ENCODE peak calls at places on chromosome 10, in nine cellular contexts. One of them, this sample, is unnamed.
A peak's percentile ranks its signal among the peaks of the same experiment; 100 is the strongest.

GRCh38 chr10:49649294-49649693 is 30.2 kb upstream of the C10orf53 start:
- DNase-seq in A549: no peak
- DNase-seq in fibroblast of lung: no peak
- DNase-seq in WTC11: peak; percentile 59
- DNase-seq in choroid plexus epithelial cell: peak; percentile 64
- DNase-seq in esophagus squamous epithelium: no peak
- DNase-seq in MM.1S: no peak
- DNase-seq in hepatocyte: no peak
- DNase-seq in left ventricle myocardium inferior: no peak
- DNase-seq in this sample: peak; percentile 48

GRCh38 chr10:113030453-113030852 is 80.4 kb downstream of the TCF7L2 start:
- DNase-seq in A549: no peak
- DNase-seq in fibroblast of lung: no peak
- DNase-seq in WTC11: no peak
- DNase-seq in choroid plexus epithelial cell: peak; percentile 66
- DNase-seq in esophagus squamous epithelium: no peak
- DNase-seq in MM.1S: no peak
- DNase-seq in hepatocyte: peak; percentile 19
- DNase-seq in left ventricle myocardium inferior: no peak
- DNase-seq in this sample: no peak

GRCh38 chr10:88960854-88961253 is 8.3 kb upstream of the ACTA2 start:
- DNase-seq in A549: no peak
- DNase-seq in fibroblast of lung: no peak
- DNase-seq in WTC11: no peak
- DNase-seq in choroid plexus epithelial cell: no peak
- DNase-seq in esophagus squamous epithelium: no peak
- DNase-seq in MM.1S: no peak
- DNase-seq in hepatocyte: no peak
- DNase-seq in left ventricle myocardium inferior: no peak
- DNase-seq in this sample: no peak

GRCh38 chr10:100038561-100039071 is 28.9 kb upstream of the DNMBP start:
- DNase-seq in A549: no peak
- DNase-seq in fibroblast of lung: no peak
- DNase-seq in WTC11: no peak
- DNase-seq in choroid plexus epithelial cell: no peak
- DNase-seq in esophagus squamous epithelium: no peak
- DNase-seq in MM.1S: no peak
- DNase-seq in hepatocyte: peak; percentile 44
- DNase-seq in left ventricle myocardium inferior: no peak
- DNase-seq in this sample: no peak

GRCh38 chr10:76779163-76779820 is 858.3 kb downstream of the KCNMA1 start:
- DNase-seq in A549: no peak
- DNase-seq in fibroblast of lung: peak; percentile 11
- DNase-seq in WTC11: peak; percentile 17
- DNase-seq in choroid plexus epithelial cell: peak; percentile 44
- DNase-seq in esophagus squamous epithelium: no peak
- DNase-seq in MM.1S: no peak
- DNase-seq in hepatocyte: peak; percentile 40
- DNase-seq in left ventricle myocardium inferior: no peak
- DNase-seq in this sample: no peak

GRCh38 chr10:28036587-28036986 is 37.7 kb upstream of the ODAD2 start:
- DNase-seq in A549: no peak
- DNase-seq in fibroblast of lung: peak; percentile 39
- DNase-seq in WTC11: no peak
- DNase-seq in choroid plexus epithelial cell: peak; percentile 35
- DNase-seq in esophagus squamous epithelium: no peak
- DNase-seq in MM.1S: no peak
- DNase-seq in hepatocyte: no peak
- DNase-seq in left ventricle myocardium inferior: no peak
- DNase-seq in this sample: no peak

GRCh38 chr10:79358811-79359210 is 11.5 kb downstream of the PPIF start:
- DNase-seq in A549: no peak
- DNase-seq in fibroblast of lung: no peak
- DNase-seq in WTC11: no peak
- DNase-seq in choroid plexus epithelial cell: no peak
- DNase-seq in esophagus squamous epithelium: no peak
- DNase-seq in MM.1S: no peak
- DNase-seq in hepatocyte: peak; percentile 79
- DNase-seq in left ventricle myocardium inferior: no peak
- DNase-seq in this sample: no peak

GRCh38 chr10:1047937-1048336 is 982 bp downstream of the IDI1 start:
- DNase-seq in A549: no peak
- DNase-seq in fibroblast of lung: no peak
- DNase-seq in WTC11: no peak
- DNase-seq in choroid plexus epithelial cell: no peak
- DNase-seq in esophagus squamous epithelium: no peak
- DNase-seq in MM.1S: peak; percentile 14
- DNase-seq in hepatocyte: no peak
- DNase-seq in left ventricle myocardium inferior: no peak
- DNase-seq in this sample: peak; percentile 43

GRCh38 chr10:29648983-29649268 is 14.2 kb upstream of the SVIL start:
- DNase-seq in A549: no peak
- DNase-seq in fibroblast of lung: peak; percentile 63
- DNase-seq in WTC11: no peak
- DNase-seq in choroid plexus epithelial cell: peak; percentile 60
- DNase-seq in esophagus squamous epithelium: no peak
- DNase-seq in MM.1S: no peak
- DNase-seq in hepatocyte: no peak
- DNase-seq in left ventricle myocardium inferior: no peak
- DNase-seq in this sample: no peak

GRCh38 chr10:60963441-60964256 is 19.7 kb upstream of the RHOBTB1 start:
- DNase-seq in A549: no peak
- DNase-seq in fibroblast of lung: peak; percentile 39
- DNase-seq in WTC11: no peak
- DNase-seq in choroid plexus epithelial cell: peak; percentile 81
- DNase-seq in esophagus squamous epithelium: no peak
- DNase-seq in MM.1S: no peak
- DNase-seq in hepatocyte: no peak
- DNase-seq in left ventricle myocardium inferior: no peak
- DNase-seq in this sample: no peak

GRCh38 chr10:18378766-18379165 is 238.5 kb downstream of the CACNB2 start:
- DNase-seq in A549: no peak
- DNase-seq in fibroblast of lung: no peak
- DNase-seq in WTC11: no peak
- DNase-seq in choroid plexus epithelial cell: no peak
- DNase-seq in esophagus squamous epithelium: no peak
- DNase-seq in MM.1S: no peak
- DNase-seq in hepatocyte: no peak
- DNase-seq in left ventricle myocardium inferior: peak; percentile 32
- DNase-seq in this sample: no peak

GRCh38 chr10:5981529-5981928 is 4.2 kb upstream of the IL15RA start:
- DNase-seq in A549: no peak
- DNase-seq in fibroblast of lung: no peak
- DNase-seq in WTC11: no peak
- DNase-seq in choroid plexus epithelial cell: no peak
- DNase-seq in esophagus squamous epithelium: no peak
- DNase-seq in MM.1S: no peak
- DNase-seq in hepatocyte: no peak
- DNase-seq in left ventricle myocardium inferior: no peak
- DNase-seq in this sample: no peak

GRCh38 chr10:13873201-13873600 is 286.4 kb downstream of the PRPF18 start:
- DNase-seq in A549: no peak
- DNase-seq in fibroblast of lung: no peak
- DNase-seq in WTC11: no peak
- DNase-seq in choroid plexus epithelial cell: no peak
- DNase-seq in esophagus squamous epithelium: no peak
- DNase-seq in MM.1S: no peak
- DNase-seq in hepatocyte: no peak
- DNase-seq in left ventricle myocardium inferior: no peak
- DNase-seq in this sample: no peak

GRCh38 chr10:84329094-84329611 is 764 bp downstream of the CCSER2 start:
- DNase-seq in A549: peak; percentile 40
- DNase-seq in fibroblast of lung: peak; percentile 51
- DNase-seq in WTC11: no peak
- DNase-seq in choroid plexus epithelial cell: peak; percentile 67
- DNase-seq in esophagus squamous epithelium: no peak
- DNase-seq in MM.1S: peak; percentile 43
- DNase-seq in hepatocyte: peak; percentile 57
- DNase-seq in left ventricle myocardium inferior: no peak
- DNase-seq in this sample: peak; percentile 60

GRCh38 chr10:123896217-123896927 is 4.8 kb upstream of the CPXM2 start:
- DNase-seq in A549: no peak
- DNase-seq in fibroblast of lung: peak; percentile 1
- DNase-seq in WTC11: no peak
- DNase-seq in choroid plexus epithelial cell: no peak
- DNase-seq in esophagus squamous epithelium: no peak
- DNase-seq in MM.1S: no peak
- DNase-seq in hepatocyte: no peak
- DNase-seq in left ventricle myocardium inferior: no peak
- DNase-seq in this sample: no peak

DNA sequence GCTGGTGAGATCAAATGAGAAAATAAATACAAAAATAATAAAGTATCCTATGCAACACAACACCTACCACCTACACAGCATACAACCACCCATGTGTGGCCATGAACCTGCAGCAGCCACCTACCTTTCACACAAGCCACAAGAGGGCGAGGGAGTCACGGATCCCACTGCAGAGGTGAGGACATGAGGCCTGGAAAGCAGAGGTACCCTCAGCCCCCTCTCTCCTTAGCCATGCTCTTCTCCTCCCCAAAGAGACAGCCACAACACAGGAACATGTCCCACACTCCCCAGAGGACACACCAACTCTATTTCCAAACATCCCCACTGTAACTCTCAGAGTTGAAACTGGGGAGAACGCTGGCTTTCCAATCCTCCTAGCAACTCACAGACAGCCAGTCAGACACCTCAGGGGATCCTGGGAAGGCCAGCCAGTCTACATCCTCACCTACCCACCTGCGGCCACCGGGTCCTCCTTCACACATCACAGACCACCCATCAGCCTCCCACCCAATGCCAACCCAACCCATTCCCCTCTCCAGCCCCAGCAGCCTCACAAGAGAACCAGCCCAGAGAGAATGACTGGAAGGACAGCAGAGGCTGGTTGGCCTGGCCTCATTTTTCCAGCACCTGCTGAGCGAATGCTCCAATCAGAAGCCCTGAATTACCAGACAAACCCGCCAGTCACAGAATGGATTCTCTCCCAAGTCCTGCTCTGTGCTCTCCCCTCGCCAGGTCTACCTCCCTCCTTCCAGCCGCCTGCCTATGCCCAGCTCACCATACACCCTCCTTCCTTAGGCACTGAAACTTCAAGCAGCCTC is 18.4 kb downstream of the DLG5 start:
- DNase-seq in A549: no peak
- DNase-seq in fibroblast of lung: no peak
- DNase-seq in WTC11: peak; percentile 57
- DNase-seq in choroid plexus epithelial cell: no peak
- DNase-seq in esophagus squamous epithelium: no peak
- DNase-seq in MM.1S: no peak
- DNase-seq in hepatocyte: no peak
- DNase-seq in left ventricle myocardium inferior: no peak
- DNase-seq in this sample: no peak
- TF ChIP-seq CTCF in A549: peak; percentile 43
- TF ChIP-seq CTCF in fibroblast of lung: no peak
- TF ChIP-seq CTCF in WTC11: no peak
- TF ChIP-seq CTCF in choroid plexus epithelial cell: peak; percentile 25
- TF ChIP-seq CTCF in esophagus squamous epithelium: no peak
- TF ChIP-seq CTCF in MM.1S: peak; percentile 21
- TF ChIP-seq CTCF in hepatocyte: peak; percentile 18
- TF ChIP-seq CTCF in left ventricle myocardium inferior: no peak
- TF ChIP-seq CTCF in this sample: no peak

DNA sequence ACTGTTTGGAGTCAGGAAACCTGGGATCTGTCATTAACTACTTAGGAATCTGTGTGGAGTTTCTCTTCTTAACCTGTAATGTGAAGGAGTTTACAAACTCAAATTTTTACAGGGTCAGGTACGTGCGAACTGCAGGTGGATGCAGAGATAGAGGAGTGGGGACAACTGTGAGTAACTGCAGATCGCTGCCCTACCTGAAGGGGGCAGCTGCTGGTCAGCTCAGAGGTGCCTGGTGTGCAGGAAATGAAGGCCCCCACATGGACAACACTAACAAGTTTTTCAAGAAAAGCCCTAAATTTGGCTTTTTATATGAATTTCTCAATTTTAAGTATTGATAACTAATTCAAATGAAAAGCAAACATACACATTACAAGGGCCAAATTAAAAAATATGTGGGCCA is 380.0 kb downstream of the REEP3 start:
- DNase-seq in A549: no peak
- DNase-seq in fibroblast of lung: no peak
- DNase-seq in WTC11: peak; percentile 55
- DNase-seq in choroid plexus epithelial cell: no peak
- DNase-seq in esophagus squamous epithelium: no peak
- DNase-seq in MM.1S: no peak
- DNase-seq in hepatocyte: no peak
- DNase-seq in left ventricle myocardium inferior: no peak
- DNase-seq in this sample: no peak
- TF ChIP-seq CTCF in A549: no peak
- TF ChIP-seq CTCF in fibroblast of lung: peak; percentile 15
- TF ChIP-seq CTCF in WTC11: peak; percentile 79
- TF ChIP-seq CTCF in choroid plexus epithelial cell: peak; percentile 23
- TF ChIP-seq CTCF in esophagus squamous epithelium: no peak
- TF ChIP-seq CTCF in MM.1S: peak; percentile 31
- TF ChIP-seq CTCF in hepatocyte: no peak
- TF ChIP-seq CTCF in left ventricle myocardium inferior: no peak
- TF ChIP-seq CTCF in this sample: peak; percentile 34

GRCh38 chr10:96643920-96644319 is 57.1 kb upstream of the TM9SF3 start:
- DNase-seq in A549: no peak
- DNase-seq in fibroblast of lung: no peak
- DNase-seq in WTC11: no peak
- DNase-seq in choroid plexus epithelial cell: no peak
- DNase-seq in esophagus squamous epithelium: no peak
- DNase-seq in MM.1S: no peak
- DNase-seq in hepatocyte: no peak
- DNase-seq in left ventricle myocardium inferior: no peak
- DNase-seq in this sample: no peak
- TF ChIP-seq CTCF in A549: no peak
- TF ChIP-seq CTCF in fibroblast of lung: no peak
- TF ChIP-seq CTCF in WTC11: no peak
- TF ChIP-seq CTCF in choroid plexus epithelial cell: no peak
- TF ChIP-seq CTCF in esophagus squamous epithelium: no peak
- TF ChIP-seq CTCF in MM.1S: no peak
- TF ChIP-seq CTCF in hepatocyte: no peak
- TF ChIP-seq CTCF in left ventricle myocardium inferior: peak; percentile 22
- TF ChIP-seq CTCF in this sample: no peak

DNA sequence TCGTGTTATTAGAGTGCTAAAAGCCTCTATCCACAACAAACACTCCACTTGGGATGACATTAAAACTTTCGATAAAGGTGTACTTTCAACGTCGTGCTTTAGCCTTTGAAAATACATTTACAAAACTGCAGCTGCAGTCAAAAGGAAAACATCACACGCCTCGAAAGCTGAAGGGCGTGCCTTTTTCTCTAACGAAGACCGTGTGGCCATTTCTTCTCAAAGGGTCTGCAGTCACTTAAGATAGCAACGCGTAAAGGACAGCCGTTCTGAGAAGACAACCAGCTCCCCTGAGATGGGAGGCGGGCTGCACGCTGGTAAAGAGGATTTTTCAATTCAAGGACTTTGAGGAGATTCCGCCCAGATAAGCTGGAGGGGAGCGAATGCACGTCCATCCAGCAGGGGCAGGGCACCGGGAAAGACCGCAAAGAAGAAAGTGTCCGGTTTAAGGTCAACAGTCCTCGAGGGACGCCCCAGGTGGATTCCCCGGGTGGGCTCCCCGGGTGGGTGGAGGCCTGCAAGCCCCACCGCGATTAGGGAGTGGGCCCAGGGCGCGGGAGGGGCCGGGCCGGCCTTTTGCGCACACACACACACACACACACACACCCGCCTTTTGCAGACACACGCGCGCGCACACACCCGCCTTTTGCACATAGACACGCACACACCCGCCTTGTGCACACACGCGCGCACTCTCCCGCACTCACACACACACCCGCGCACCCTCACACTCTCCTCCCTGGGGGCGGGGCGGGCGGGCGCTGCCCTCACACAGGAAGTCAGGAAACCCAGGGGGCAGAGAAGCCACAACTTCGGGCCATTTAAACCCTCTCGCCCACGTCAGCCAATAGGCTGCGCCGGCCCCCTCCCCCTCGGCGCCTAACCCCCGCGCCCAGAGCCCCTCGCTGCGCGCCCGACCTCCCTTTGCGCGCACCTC is 767 bp downstream of the ARHGAP12 start:
- DNase-seq in A549: peak; percentile 47
- DNase-seq in fibroblast of lung: peak; percentile 54
- DNase-seq in WTC11: peak; percentile 56
- DNase-seq in choroid plexus epithelial cell: peak; percentile 58
- DNase-seq in esophagus squamous epithelium: peak; percentile 19
- DNase-seq in MM.1S: peak; percentile 48
- DNase-seq in hepatocyte: peak; percentile 71
- DNase-seq in left ventricle myocardium inferior: peak; percentile 44
- DNase-seq in this sample: peak; percentile 82
- TF ChIP-seq CTCF in A549: peak; percentile 12
- TF ChIP-seq CTCF in fibroblast of lung: peak; percentile 27
- TF ChIP-seq CTCF in WTC11: no peak
- TF ChIP-seq CTCF in choroid plexus epithelial cell: peak; percentile 55
- TF ChIP-seq CTCF in esophagus squamous epithelium: peak; percentile 29
- TF ChIP-seq CTCF in MM.1S: peak; percentile 35
- TF ChIP-seq CTCF in hepatocyte: peak; percentile 38
- TF ChIP-seq CTCF in left ventricle myocardium inferior: peak; percentile 48
- TF ChIP-seq CTCF in this sample: peak; percentile 19